ENCODE peak calls at places on chromosome 12, in seven cellular contexts. M is A549, P is sigmoid colon, E is transverse colon, R is ovary, L is upper lobe of left lung, O is stomach. J is an unnamed sample.

GRCh38 chr12:2382391-2383155 is 329.8 kb downstream of the CACNA1C start:
- DNase-seq in M (no peak), P (no peak), E (no peak), R (no peak), L (no peak), O (no peak), J (no peak)

GRCh38 chr12:106892075-106892474 is 63.6 kb upstream of the TMEM263 start:
- DNase-seq in M (peak; percentile 63), P (no peak), E (peak; percentile 73), R (no peak), L (no peak), O (no peak), J (no peak)

GRCh38 chr12:14948672-14949071 is 10.3 kb upstream of the ERP27 start:
- DNase-seq in M (peak; percentile 44), P (no peak), E (peak; percentile 34), R (no peak), L (no peak), O (no peak), J (no peak)

GRCh38 chr12:27555316-27555715 is 31.3 kb downstream of the PPFIBP1 start:
- DNase-seq in M (no peak), P (no peak), E (no peak), R (no peak), L (no peak), O (no peak), J (no peak)

GRCh38 chr12:32312049-32312670 is 87.2 kb upstream of the FGD4 start:
- DNase-seq in M (peak; percentile 80), P (no peak), E (no peak), R (no peak), L (no peak), O (no peak), J (no peak)

GRCh38 chr12:19744760-19745218 is 305.5 kb downstream of the AEBP2 start:
- DNase-seq in M (peak; percentile 28), P (no peak), E (no peak), R (no peak), L (no peak), O (no peak), J (peak; percentile 12)

GRCh38 chr12:107468182-107468581 is 217.4 kb upstream of the PWP1 start:
- DNase-seq in M (no peak), P (no peak), E (no peak), R (no peak), L (no peak), O (no peak), J (no peak)

GRCh38 chr12:81596558-81596957 is 162.6 kb downstream of the PPFIA2 start:
- DNase-seq in M (no peak), P (no peak), E (no peak), R (no peak), L (no peak), O (no peak), J (no peak)

GRCh38 chr12:121590476-121591143 is 9.8 kb upstream of the KDM2B start:
- DNase-seq in M (no peak), P (no peak), E (no peak), R (no peak), L (no peak), O (no peak), J (no peak)

GRCh38 chr12:109476807-109477184 is 304 bp downstream of the KCTD10 start:
- DNase-seq in M (no peak), P (no peak), E (no peak), R (no peak), L (no peak), O (no peak), J (no peak)

GRCh38 chr12:86950043-86950838 is 694.0 kb upstream of the MGAT4C start:
- DNase-seq in M (no peak), P (no peak), E (no peak), R (no peak), L (no peak), O (no peak), J (no peak)

GRCh38 chr12:86948851-86949250 is 692.7 kb upstream of the MGAT4C start:
- DNase-seq in M (no peak), P (no peak), E (no peak), R (no peak), L (no peak), O (no peak), J (no peak)

GRCh38 chr12:86945685-86946196 is 689.5 kb upstream of the MGAT4C start:
- DNase-seq in M (no peak), P (no peak), E (no peak), R (no peak), L (no peak), O (no peak), J (no peak)
- TF ChIP-seq EP300 in M (no peak), P (no peak), E (no peak), R (no peak), L (no peak), O (no peak), J (no peak)

GRCh38 chr12:130253866-130254265 is 83.8 kb upstream of the PIWIL1 start:
- DNase-seq in M (no peak), P (no peak), E (no peak), R (no peak), L (no peak), O (no peak), J (no peak)
- H3K27ac ChIP-seq in M (no peak overlapping the region), P (no peak overlapping the region), E (no peak overlapping the region), R (no peak overlapping the region), L (no peak overlapping the region), O (no peak overlapping the region), J (no peak overlapping the region)

DNA sequence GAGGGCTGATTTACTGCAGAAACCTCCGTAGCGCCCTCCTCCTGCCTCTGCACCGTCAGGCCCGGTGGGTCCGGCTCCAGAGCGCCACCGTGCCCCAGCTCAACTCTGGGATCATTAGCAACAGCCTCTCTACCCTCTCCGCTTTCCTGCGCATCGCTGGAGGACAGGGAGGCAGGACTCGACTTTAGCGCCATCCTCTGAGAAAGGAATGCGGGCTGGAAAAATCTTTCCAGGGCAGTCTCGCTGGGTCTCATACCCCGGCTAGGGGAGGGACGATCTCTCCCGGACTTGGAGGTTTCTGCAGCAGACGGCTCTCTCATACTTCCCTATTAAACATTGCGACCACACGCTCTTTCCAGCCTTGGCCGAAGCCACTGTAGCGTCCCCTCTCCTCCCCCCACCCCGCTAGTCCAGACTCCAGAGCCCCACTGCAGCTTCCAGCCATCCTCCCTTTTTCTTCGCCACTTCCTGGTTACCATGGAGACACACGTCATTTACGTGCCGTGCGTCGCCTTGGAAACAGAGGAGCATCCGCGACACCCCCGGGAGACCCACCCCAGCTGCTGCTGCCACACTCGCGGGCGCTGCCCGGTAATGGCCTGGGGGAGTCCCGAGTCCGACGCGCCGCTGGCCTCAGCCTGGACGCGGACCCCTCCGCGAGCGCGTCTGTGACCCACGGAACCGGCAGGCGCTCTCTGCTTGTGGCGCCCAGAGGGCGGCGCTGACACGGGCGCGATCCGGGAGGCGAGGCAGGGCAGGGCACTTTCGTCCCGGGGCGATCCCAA is at the start of gene CCDC184:
- DNase-seq in M (peak; percentile 90), P (peak; percentile 78), E (peak; percentile 60), R (peak; percentile 67), L (peak; percentile 91), O (peak; percentile 48), J (peak; percentile 55)
- H3K4me3 ChIP-seq in M (peak within 1 kb of the TSS; percentile 64), P (peak within 1 kb of the TSS; percentile 59), E (peak within 1 kb of the TSS; percentile 31), R (peak within 1 kb of the TSS; percentile 62), L (peak within 1 kb of the TSS; percentile 37), O (peak within 1 kb of the TSS; percentile 53), J (peak within 1 kb of the TSS; percentile 61)

GRCh38 chr12:93782854-93783253 is 105.7 kb downstream of the CRADD start:
- DNase-seq in M (no peak), P (no peak), E (no peak), R (no peak), L (no peak), O (no peak), J (no peak)

GRCh38 chr12:93783827-93784226 is 106.7 kb downstream of the CRADD start:
- DNase-seq in M (no peak), P (no peak), E (no peak), R (no peak), L (no peak), O (no peak), J (no peak)

GRCh38 chr12:93786669-93787397 is 109.7 kb downstream of the CRADD start:
- DNase-seq in M (no peak), P (no peak), E (no peak), R (no peak), L (no peak), O (no peak), J (no peak)

GRCh38 chr12:93785262-93786010 is 108.3 kb downstream of the CRADD start:
- DNase-seq in M (peak; percentile 96), P (peak; percentile 82), E (peak; percentile 16), R (peak; percentile 51), L (no peak), O (no peak), J (peak; percentile 63)

GRCh38 chr12:93784339-93785086 is 107.3 kb downstream of the CRADD start:
- DNase-seq in M (peak; percentile 67), P (peak; percentile 96), E (peak; percentile 48), R (no peak), L (no peak), O (no peak), J (peak; percentile 30)
- TF ChIP-seq EP300 in M (no peak), P (peak; percentile 96), E (peak; percentile 90), R (no peak), L (peak; percentile 86), O (peak; percentile 94), J (peak; percentile 90)

GRCh38 chr12:533718-534117 is 74.0 kb downstream of the B4GALNT3 start:
- DNase-seq in M (no peak), P (no peak), E (no peak), R (no peak), L (no peak), O (no peak), J (no peak)
- H3K27ac ChIP-seq in M (no peak overlapping the region), P (no peak overlapping the region), E (no peak overlapping the region), R (no peak overlapping the region), L (no peak overlapping the region), O (no peak overlapping the region), J (no peak overlapping the region)

DNA sequence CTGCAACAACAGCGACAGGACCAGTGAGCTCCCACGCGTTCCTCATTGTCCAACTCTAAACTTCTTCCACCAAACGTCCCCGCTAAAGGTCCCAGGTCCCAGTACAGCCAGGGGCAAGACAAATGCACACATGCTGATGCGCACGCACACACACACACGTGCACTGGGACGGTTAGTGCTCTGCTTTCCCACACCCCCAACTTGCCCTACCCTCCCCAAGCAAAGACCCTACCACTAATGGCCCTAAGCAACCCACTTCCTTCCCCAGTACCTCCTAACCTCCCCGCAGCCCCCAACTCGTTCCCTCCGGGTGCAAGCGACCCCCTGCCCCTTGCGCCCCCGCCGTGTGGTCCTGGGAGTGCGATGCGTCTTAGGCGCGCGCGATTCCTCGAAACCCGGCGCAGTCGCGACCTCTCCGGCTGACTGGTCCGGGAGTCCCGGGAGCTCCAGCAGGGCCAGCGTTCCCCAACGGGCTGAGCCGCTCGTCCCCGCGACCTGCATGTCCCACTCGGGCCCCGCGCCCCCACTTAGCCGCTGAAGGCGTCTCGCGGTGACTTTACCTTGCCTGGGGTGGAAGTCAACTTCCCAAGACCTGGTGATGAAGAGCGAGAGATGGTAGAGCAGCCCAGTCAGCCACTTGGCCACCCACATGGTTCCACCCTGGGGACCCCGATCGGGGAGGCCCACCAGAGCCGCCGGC is 582 bp downstream of the ADAMTS20 start:
- DNase-seq in M (no peak), P (no peak), E (no peak), R (no peak), L (peak; percentile 80), O (no peak), J (no peak)
- H3K4me3 ChIP-seq in M (no peak overlapping the region), P (no peak overlapping the region), E (no peak overlapping the region), R (no peak overlapping the region), L (no peak overlapping the region), O (no peak overlapping the region), J (no peak overlapping the region)

GRCh38 chr12:3680919-3681594 is 71.9 kb downstream of the CRACR2A start:
- DNase-seq in M (no peak), P (no peak), E (peak; percentile 67), R (peak; percentile 82), L (no peak), O (peak; percentile 64), J (peak; percentile 57)
- TF ChIP-seq EP300 in M (no peak), P (no peak), E (no peak), R (no peak), L (no peak), O (no peak), J (no peak)